ENCODE peak calls at places on chromosome 20, in eight cellular contexts. B, O, E, W, R, S, U and Y are unnamed samples.

GRCh38 chr20:63425846-63426485 is 46.5 kb downstream of the KCNQ2 start:
- DNase-seq in B (no peak), O (no peak), E (no peak), W (no peak), R (no peak), S (no peak), U (no peak), Y (no peak)

GRCh38 chr20:50520222-50520877 is 10.2 kb downstream of the PTPN1 start:
- DNase-seq in B (no peak), O (no peak), E (peak), W (no peak), R (no peak), S (no peak), U (no peak), Y (no peak)

GRCh38 chr20:10119336-10119735 is 84.5 kb downstream of the ANKEF1 start:
- DNase-seq in B (no peak), O (no peak), E (peak), W (no peak), R (no peak), S (no peak), U (no peak), Y (no peak)

GRCh38 chr20:56406910-56407309 is 5.2 kb upstream of the CASS4 start:
- DNase-seq in B (no peak), O (no peak), E (no peak), W (no peak), R (no peak), S (no peak), U (no peak), Y (no peak)

GRCh38 chr20:48215536-48215935 is 430.3 kb upstream of the SULF2 start:
- DNase-seq in B (no peak), O (no peak), E (no peak), W (no peak), R (no peak), S (no peak), U (no peak), Y (no peak)

GRCh38 chr20:34637245-34638185 is 39.4 kb downstream of the PIGU start:
- DNase-seq in B (peak), O (peak), E (peak), W (peak), R (peak), S (no peak), U (no peak), Y (no peak)

GRCh38 chr20:48632825-48633619 is 194.8 kb downstream of the PREX1 start:
- DNase-seq in B (no peak), O (no peak), E (no peak), W (no peak), R (no peak), S (no peak), U (no peak), Y (no peak)

GRCh38 chr20:34945315-34946077 is 10.1 kb downstream of the GSS start:
- DNase-seq in B (no peak), O (no peak), E (no peak), W (no peak), R (no peak), S (no peak), U (no peak), Y (no peak)

GRCh38 chr20:48309293-48309692 is 518.5 kb downstream of the PREX1 start:
- DNase-seq in B (no peak), O (no peak), E (no peak), W (no peak), R (no peak), S (no peak), U (no peak), Y (no peak)

GRCh38 chr20:51220293-51220706 is 197.4 kb upstream of the KCNG1 start:
- DNase-seq in B (no peak), O (no peak), E (peak), W (no peak), R (peak), S (no peak), U (peak), Y (peak)

DNA sequence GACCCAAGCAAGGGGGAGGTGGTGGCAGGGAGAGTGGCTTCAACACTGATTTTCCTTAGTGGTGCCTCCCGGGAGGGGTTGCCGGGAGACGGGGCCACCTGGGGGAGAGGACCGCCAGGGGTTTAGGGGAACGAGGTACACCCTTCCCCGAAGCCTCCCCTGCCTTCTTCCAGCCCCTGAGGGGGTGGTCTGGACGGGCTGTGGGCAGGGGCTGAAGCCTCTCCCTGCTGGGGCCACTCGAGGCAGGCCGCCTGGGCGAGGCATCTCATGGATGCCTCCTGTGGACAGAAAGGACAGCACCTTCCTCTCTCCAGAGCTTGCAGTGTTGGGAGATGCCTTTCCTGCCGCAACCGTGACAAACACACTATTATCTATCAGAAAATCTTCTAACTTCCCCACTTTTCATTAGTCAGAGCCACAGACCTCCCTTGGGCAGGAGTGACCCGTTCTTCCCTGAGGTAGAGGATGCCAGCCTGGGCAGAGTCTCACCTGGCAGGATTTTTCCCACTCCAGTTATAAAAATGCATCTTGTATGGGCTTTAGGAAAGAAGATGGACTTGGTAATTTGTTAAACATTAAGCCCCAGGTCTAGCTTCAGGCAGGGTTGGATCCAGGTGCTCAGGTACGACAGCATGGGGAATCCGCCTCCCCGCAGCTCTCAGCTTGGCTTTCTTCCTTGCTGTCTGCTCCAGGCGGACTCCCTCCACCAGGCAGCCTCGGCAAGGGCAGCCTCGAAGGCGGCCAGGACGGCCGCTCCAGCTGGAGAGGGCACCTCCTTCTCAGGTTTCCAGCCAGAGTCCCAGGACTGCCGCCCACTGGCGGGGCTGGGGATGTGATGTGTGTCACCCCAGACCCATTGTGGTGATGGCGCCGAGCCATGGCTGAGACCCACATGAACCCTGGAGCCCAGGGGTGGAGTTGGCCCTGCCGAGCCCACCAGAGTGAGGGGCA is 11.0 kb downstream of the HRH3 start:
- DNase-seq in B (no peak), O (no peak), E (peak), W (no peak), R (no peak), S (no peak), U (peak), Y (no peak)
- TF ChIP-seq CTCF in B (no peak), O (no peak), E (no peak), W (no peak), R (no peak), S (no peak), U (no peak), Y (no peak)

GRCh38 chr20:58504566-58504965 is 10.6 kb downstream of the APCDD1L start:
- DNase-seq in B (no peak), O (no peak), E (no peak), W (no peak), R (no peak), S (no peak), U (no peak), Y (no peak)
- TF ChIP-seq CTCF in B (no peak), O (no peak), E (no peak), W (no peak), R (no peak), S (no peak), U (no peak), Y (no peak)

DNA sequence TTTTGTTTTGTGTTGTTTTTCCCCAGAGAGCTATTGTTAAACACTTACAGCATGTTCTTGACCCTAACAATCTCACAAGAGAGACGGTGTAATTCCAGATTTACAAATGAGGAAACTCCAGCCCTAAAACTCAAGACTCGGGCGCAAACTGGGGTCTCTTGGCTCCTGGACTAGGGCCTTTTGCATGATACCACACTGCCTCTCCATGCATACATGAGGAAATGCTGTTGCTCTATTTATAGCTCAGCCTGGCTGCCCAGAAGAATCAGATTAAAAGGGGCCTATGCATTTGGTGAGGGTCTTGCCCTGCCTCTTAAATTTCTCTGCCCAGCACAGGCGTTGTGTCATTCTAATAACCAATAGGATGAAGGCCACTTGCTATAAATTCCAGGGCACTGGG is 30.5 kb upstream of the SNRPB2 start:
- DNase-seq in B (no peak), O (no peak), E (no peak), W (no peak), R (no peak), S (no peak), U (no peak), Y (no peak)
- TF ChIP-seq CTCF in B (no peak), O (no peak), E (no peak), W (no peak), R (no peak), S (no peak), U (no peak), Y (no peak)

GRCh38 chr20:3172933-3173581 is at the start of gene LZTS3:
- DNase-seq in B (peak), O (peak), E (peak), W (peak), R (peak), S (peak), U (peak), Y (peak)

GRCh38 chr20:3175270-3175669 is 1.9 kb upstream of the LZTS3 start:
- DNase-seq in B (no peak), O (no peak), E (no peak), W (no peak), R (no peak), S (no peak), U (no peak), Y (no peak)

GRCh38 chr20:3173582-3174441 is 463 bp upstream of the LZTS3 start:
- DNase-seq in B (peak), O (peak), E (peak), W (peak), R (peak), S (peak), U (peak), Y (peak)

GRCh38 chr20:3172126-3172932 is 1.0 kb downstream of the LZTS3 start:
- DNase-seq in B (no peak), O (no peak), E (no peak), W (peak), R (no peak), S (no peak), U (no peak), Y (no peak)

DNA sequence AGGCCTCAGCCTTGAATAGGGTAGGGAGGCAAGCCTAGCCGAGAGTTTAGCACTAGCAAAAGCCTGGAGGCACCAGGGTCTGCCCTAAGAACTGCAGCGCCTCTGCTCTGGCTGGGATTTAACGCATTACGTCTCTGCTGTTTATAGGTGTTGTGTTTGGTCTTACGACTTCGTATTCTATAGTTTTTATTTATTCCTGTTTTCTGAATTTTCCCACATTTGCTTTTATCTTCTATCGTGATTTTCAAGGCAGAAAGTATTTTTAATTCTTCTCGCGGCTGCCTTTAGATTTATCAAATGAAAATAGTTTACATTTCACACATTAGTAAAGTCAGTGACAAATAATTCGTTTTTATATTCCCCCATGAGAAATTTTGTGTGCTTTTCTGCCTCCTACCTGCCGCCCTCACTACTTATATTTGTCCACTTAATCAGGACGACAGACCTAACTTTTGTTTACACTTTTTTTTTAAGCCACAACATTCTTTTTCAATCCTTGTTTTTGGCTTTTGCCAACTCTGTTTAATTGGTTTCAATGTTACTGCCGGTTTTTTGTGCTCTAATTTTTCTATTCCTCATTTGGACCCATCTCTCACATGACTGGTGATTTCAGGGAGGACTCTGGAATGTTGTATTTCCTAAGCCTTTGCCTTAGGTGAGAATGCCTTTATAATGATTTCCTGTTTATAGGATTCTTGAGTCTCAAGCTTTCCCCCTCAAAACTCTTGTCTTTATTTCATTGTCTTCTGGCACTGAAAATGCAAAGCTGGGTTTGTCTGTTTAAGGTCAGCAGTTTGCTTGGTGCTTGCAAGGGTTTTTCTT is 1.3 kb upstream of the LZTS3 start:
- DNase-seq in B (peak), O (peak), E (peak), W (no peak), R (no peak), S (no peak), U (no peak), Y (no peak)
- TF ChIP-seq CTCF in B (no peak), O (no peak), E (no peak), W (no peak), R (no peak), S (no peak), U (no peak), Y (no peak)

GRCh38 chr20:2708073-2708415 is 15.5 kb downstream of the EBF4 start:
- DNase-seq in B (no peak), O (no peak), E (no peak), W (no peak), R (no peak), S (no peak), U (no peak), Y (no peak)

GRCh38 chr20:2708665-2709064 is 16.1 kb downstream of the EBF4 start:
- DNase-seq in B (no peak), O (no peak), E (no peak), W (no peak), R (no peak), S (no peak), U (no peak), Y (no peak)

GRCh38 chr20:2709205-2709981 is 16.8 kb downstream of the EBF4 start:
- DNase-seq in B (no peak), O (no peak), E (no peak), W (no peak), R (no peak), S (no peak), U (no peak), Y (no peak)

GRCh38 chr20:2707353-2708072 is 14.9 kb downstream of the EBF4 start:
- DNase-seq in B (no peak), O (no peak), E (no peak), W (no peak), R (no peak), S (no peak), U (no peak), Y (no peak)

GRCh38 chr20:2713285-2713684 is 20.7 kb downstream of the EBF4 start:
- DNase-seq in B (no peak), O (no peak), E (peak), W (no peak), R (no peak), S (no peak), U (no peak), Y (no peak)
- TF ChIP-seq CTCF in B (peak), O (peak), E (peak), W (no peak), R (no peak), S (no peak), U (no peak), Y (peak)

DNA sequence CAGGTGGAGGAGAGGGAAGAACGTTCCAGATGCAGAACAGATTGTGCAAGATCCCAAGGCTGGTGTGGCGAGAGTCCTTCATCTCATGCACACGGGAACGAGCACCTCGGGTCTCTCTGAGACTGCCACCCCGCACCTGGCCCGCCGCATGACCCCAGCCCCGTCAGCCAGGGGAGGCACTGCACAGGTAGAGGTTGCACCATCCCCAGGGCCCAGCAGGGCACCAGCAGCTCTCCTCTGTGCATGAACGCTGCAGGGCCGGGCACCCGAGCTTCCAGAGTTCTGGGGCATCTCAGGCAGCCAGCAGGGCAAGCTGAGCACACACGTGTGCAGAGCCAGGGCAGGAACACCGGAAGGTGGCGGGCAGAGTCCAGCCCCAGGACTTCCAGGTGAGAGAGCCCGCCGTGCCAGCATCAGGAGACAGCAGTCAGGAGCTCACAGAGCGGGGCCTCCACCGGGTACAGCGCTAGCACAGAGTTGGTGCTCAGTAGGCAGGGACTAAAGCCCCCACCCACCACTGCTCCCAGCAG is 193.2 kb downstream of the TAF4 start:
- DNase-seq in B (no peak), O (no peak), E (no peak), W (no peak), R (no peak), S (no peak), U (peak), Y (no peak)
- TF ChIP-seq CTCF in B (no peak), O (no peak), E (no peak), W (no peak), R (no peak), S (no peak), U (no peak), Y (no peak)

GRCh38 chr20:7113577-7114466 is 346.3 kb downstream of the BMP2 start:
- DNase-seq in B (peak), O (peak), E (peak), W (no peak), R (no peak), S (no peak), U (peak), Y (no peak)
- TF ChIP-seq CTCF in B (peak), O (peak), E (peak), W (no peak), R (no peak), S (no peak), U (peak), Y (no peak)

GRCh38 chr20:4603724-4604123 is 118.0 kb upstream of the PRND start:
- DNase-seq in B (no peak), O (no peak), E (peak), W (no peak), R (no peak), S (no peak), U (no peak), Y (no peak)

GRCh38 chr20:4604580-4604979 is 117.1 kb upstream of the PRND start:
- DNase-seq in B (no peak), O (peak), E (no peak), W (no peak), R (no peak), S (no peak), U (no peak), Y (no peak)

GRCh38 chr20:4601630-4602296 is 119.9 kb upstream of the PRND start:
- DNase-seq in B (peak), O (peak), E (no peak), W (peak), R (peak), S (peak), U (peak), Y (no peak)

GRCh38 chr20:4605166-4605565 is 116.5 kb upstream of the PRND start:
- DNase-seq in B (no peak), O (no peak), E (no peak), W (no peak), R (no peak), S (no peak), U (no peak), Y (no peak)

GRCh38 chr20:4602297-4602631 is 119.4 kb upstream of the PRND start:
- DNase-seq in B (peak), O (peak), E (peak), W (no peak), R (no peak), S (no peak), U (no peak), Y (no peak)
- TF ChIP-seq CTCF in B (no peak), O (no peak), E (no peak), W (no peak), R (no peak), S (no peak), U (no peak), Y (no peak)

GRCh38 chr20:25194333-25194972 is 1.1 kb upstream of the ENTPD6 start:
- DNase-seq in B (no peak), O (no peak), E (no peak), W (no peak), R (no peak), S (peak), U (peak), Y (no peak)

GRCh38 chr20:25197173-25197869 is 1.8 kb downstream of the ENTPD6 start:
- DNase-seq in B (no peak), O (no peak), E (no peak), W (no peak), R (no peak), S (no peak), U (no peak), Y (no peak)

GRCh38 chr20:25196701-25197120 is 1.2 kb downstream of the ENTPD6 start:
- DNase-seq in B (peak), O (no peak), E (no peak), W (no peak), R (no peak), S (no peak), U (no peak), Y (no peak)

GRCh38 chr20:25195962-25196700 is 619 bp downstream of the ENTPD6 start:
- DNase-seq in B (no peak), O (no peak), E (no peak), W (no peak), R (no peak), S (no peak), U (peak), Y (peak)

GRCh38 chr20:25195014-25195961 is at the start of gene ENTPD6:
- DNase-seq in B (peak), O (peak), E (peak), W (peak), R (peak), S (peak), U (peak), Y (peak)
- TF ChIP-seq CTCF in B (peak), O (no peak), E (no peak), W (no peak), R (peak), S (no peak), U (no peak), Y (no peak)

DNA sequence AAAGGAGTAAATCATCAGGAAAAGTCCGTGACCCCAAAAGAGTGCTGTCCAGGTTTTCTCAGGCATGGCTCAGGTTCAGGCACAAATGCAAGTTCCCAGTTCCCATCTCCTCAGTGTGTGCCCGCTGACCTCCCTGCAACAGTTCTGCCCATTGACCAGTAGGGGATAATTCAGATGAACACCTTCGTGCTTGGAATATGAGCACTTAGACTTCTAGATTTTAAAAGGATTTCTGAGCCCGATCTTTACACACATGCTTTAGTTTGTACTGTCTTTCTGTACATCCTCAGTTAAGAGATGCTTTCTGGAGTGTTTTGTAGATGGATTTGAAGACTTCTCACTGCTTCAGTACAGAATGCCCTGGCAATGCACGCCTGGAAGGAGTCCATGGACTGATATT is 239.7 kb upstream of the PLCB4 start:
- DNase-seq in B (no peak), O (no peak), E (peak), W (no peak), R (no peak), S (no peak), U (no peak), Y (no peak)
- TF ChIP-seq CTCF in B (peak), O (no peak), E (peak), W (no peak), R (no peak), S (no peak), U (no peak), Y (no peak)